ENCODE peak calls at places on chromosome X, in six cellular contexts. One of them, this sample, is unnamed.

GRCh38 chrX:124010157-124010556 is 48.7 kb downstream of the STAG2 start:
- DNase-seq in progenitor cell of endocrine pancreas: no peak
- DNase-seq in H54: no peak
- DNase-seq in Right ventricle myocardium inferior: no peak
- DNase-seq in nephron progenitor cell: no peak
- DNase-seq in NCI-H1105 treated with DMSO at 0.1 percent for 48 hours: no peak
- DNase-seq in this sample: peak; percentile 49

GRCh38 chrX:134935286-134935685 is 55.5 kb upstream of the SMIM10 start:
- DNase-seq in progenitor cell of endocrine pancreas: no peak
- DNase-seq in H54: no peak
- DNase-seq in Right ventricle myocardium inferior: no peak
- DNase-seq in nephron progenitor cell: no peak
- DNase-seq in NCI-H1105 treated with DMSO at 0.1 percent for 48 hours: no peak
- DNase-seq in this sample: no peak

GRCh38 chrX:20412871-20413486 is 146.3 kb upstream of the RPS6KA3 start:
- DNase-seq in progenitor cell of endocrine pancreas: no peak
- DNase-seq in H54: no peak
- DNase-seq in Right ventricle myocardium inferior: peak; percentile 64
- DNase-seq in nephron progenitor cell: no peak
- DNase-seq in NCI-H1105 treated with DMSO at 0.1 percent for 48 hours: no peak
- DNase-seq in this sample: no peak

GRCh38 chrX:2965965-2966364 is 36.8 kb upstream of the ARSD start:
- DNase-seq in progenitor cell of endocrine pancreas: no peak
- DNase-seq in H54: no peak
- DNase-seq in Right ventricle myocardium inferior: no peak
- DNase-seq in nephron progenitor cell: no peak
- DNase-seq in NCI-H1105 treated with DMSO at 0.1 percent for 48 hours: no peak
- DNase-seq in this sample: no peak

GRCh38 chrX:136032370-136032769 is 47.1 kb downstream of the SLC9A6 start:
- DNase-seq in progenitor cell of endocrine pancreas: no peak
- DNase-seq in H54: no peak
- DNase-seq in Right ventricle myocardium inferior: no peak
- DNase-seq in nephron progenitor cell: no peak
- DNase-seq in NCI-H1105 treated with DMSO at 0.1 percent for 48 hours: no peak
- DNase-seq in this sample: no peak

GRCh38 chrX:150664290-150664689 is 28.9 kb upstream of the MTMR1 start:
- DNase-seq in progenitor cell of endocrine pancreas: no peak
- DNase-seq in H54: peak; percentile 4
- DNase-seq in Right ventricle myocardium inferior: peak; percentile 65
- DNase-seq in nephron progenitor cell: no peak
- DNase-seq in NCI-H1105 treated with DMSO at 0.1 percent for 48 hours: peak; percentile 88
- DNase-seq in this sample: no peak

GRCh38 chrX:69626129-69626528 is 10.2 kb downstream of the EDA start:
- DNase-seq in progenitor cell of endocrine pancreas: no peak
- DNase-seq in H54: no peak
- DNase-seq in Right ventricle myocardium inferior: no peak
- DNase-seq in nephron progenitor cell: no peak
- DNase-seq in NCI-H1105 treated with DMSO at 0.1 percent for 48 hours: no peak
- DNase-seq in this sample: no peak

GRCh38 chrX:17735396-17735795 is 1.9 kb upstream of the SCML1 start:
- DNase-seq in progenitor cell of endocrine pancreas: no peak
- DNase-seq in H54: no peak
- DNase-seq in Right ventricle myocardium inferior: no peak
- DNase-seq in nephron progenitor cell: no peak
- DNase-seq in NCI-H1105 treated with DMSO at 0.1 percent for 48 hours: no peak
- DNase-seq in this sample: no peak

GRCh38 chrX:148133099-148133725 is 152.1 kb downstream of the FMR1NB start:
- DNase-seq in progenitor cell of endocrine pancreas: no peak
- DNase-seq in H54: no peak
- DNase-seq in Right ventricle myocardium inferior: no peak
- DNase-seq in nephron progenitor cell: peak; percentile 4
- DNase-seq in NCI-H1105 treated with DMSO at 0.1 percent for 48 hours: peak; percentile 83
- DNase-seq in this sample: peak; percentile 1

GRCh38 chrX:104098151-104098808 is 14.0 kb upstream of the ZCCHC18 start:
- DNase-seq in progenitor cell of endocrine pancreas: peak; percentile 25
- DNase-seq in H54: no peak
- DNase-seq in Right ventricle myocardium inferior: no peak
- DNase-seq in nephron progenitor cell: peak; percentile 41
- DNase-seq in NCI-H1105 treated with DMSO at 0.1 percent for 48 hours: peak; percentile 79
- DNase-seq in this sample: peak; percentile 73

GRCh38 chrX:48961585-48962091 is 4.2 kb upstream of the OTUD5 start:
- DNase-seq in progenitor cell of endocrine pancreas: no peak
- DNase-seq in H54: no peak
- DNase-seq in Right ventricle myocardium inferior: no peak
- DNase-seq in nephron progenitor cell: no peak
- DNase-seq in NCI-H1105 treated with DMSO at 0.1 percent for 48 hours: no peak
- DNase-seq in this sample: no peak

This sample was measured in mammary epithelial cell.